ENCODE peak calls at places on chromosomes 16 and 17, in seven cellular contexts. C is stimulated activated CD4-positive, alpha-beta T cell treated with anti-CD3 and anti-CD28 coated beads, TNF-alpha, amount 100 ng/mL, for 1 hour; B is IMR-90; K is amygdala; A is GOT3; Y is NCI-H1092 treated with DMSO at 0.1 percent for 48 hours; O is activated CD4-positive, CD25-positive, alpha-beta regulatory T cell treated with anti-CD3 and anti-CD28 coated beads, Interleukin-2, amount 50 U/mL, for 16 hours. W is an unnamed sample.

GRCh38 chr17:17886747-17887146 is 50.0 kb upstream of the SREBF1 start:
- DNase-seq in C (no peak), B (no peak), K (no peak), A (no peak), Y (no peak), O (no peak), W (no peak)

GRCh38 chr16:58435779-58436178 is 43.5 kb downstream of the GINS3 start:
- DNase-seq in C (no peak), B (no peak), K (no peak), A (no peak), Y (no peak), O (no peak), W (no peak)

GRCh38 chr16:83926726-83927397 is 26.2 kb upstream of the OSGIN1 start:
- DNase-seq in C (peak), B (peak), K (peak), A (peak), Y (peak), O (no peak), W (peak)

GRCh38 chr17:3647769-3648540 is 11.4 kb downstream of the CTNS start:
- DNase-seq in C (peak), B (peak), K (peak), A (no peak), Y (peak), O (no peak), W (peak)

GRCh38 chr17:18185391-18185790 is 1.8 kb downstream of the ALKBH5 start:
- DNase-seq in C (no peak), B (peak), K (no peak), A (no peak), Y (no peak), O (no peak), W (peak)

GRCh38 chr17:17420561-17421269 is 56.1 kb upstream of the MED9 start:
- DNase-seq in C (no peak), B (peak), K (no peak), A (peak), Y (no peak), O (no peak), W (no peak)

GRCh38 chr16:49604602-49605001 is 231.0 kb downstream of the C16orf78 start:
- DNase-seq in C (no peak), B (no peak), K (no peak), A (no peak), Y (no peak), O (no peak), W (no peak)

GRCh38 chr17:14197582-14197981 is 39.1 kb downstream of the CDRT15 start:
- DNase-seq in C (peak), B (no peak), K (no peak), A (no peak), Y (no peak), O (no peak), W (no peak)

GRCh38 chr16:23448392-23448791 is 4.6 kb downstream of the COG7 start:
- DNase-seq in C (no peak), B (peak), K (no peak), A (no peak), Y (no peak), O (no peak), W (no peak)

GRCh38 chr16:19393226-19394074 is 24.2 kb upstream of the TMC5 start:
- DNase-seq in C (no peak), B (peak), K (no peak), A (no peak), Y (no peak), O (no peak), W (peak)

GRCh38 chr16:75193265-75193650 is 13.7 kb downstream of the CTRB2 start:
- DNase-seq in C (no peak), B (no peak), K (no peak), A (no peak), Y (no peak), O (no peak), W (no peak)

GRCh38 chr17:75778861-75779249 is 5.8 kb upstream of the UNK start:
- DNase-seq in C (no peak), B (peak), K (no peak), A (no peak), Y (peak), O (no peak), W (no peak)

GRCh38 chr16:89607937-89608740 is 5.3 kb upstream of the DPEP1 start:
- DNase-seq in C (no peak), B (no peak), K (no peak), A (no peak), Y (no peak), O (no peak), W (no peak)

GRCh38 chr17:80103061-80103481 is 1.7 kb downstream of the GAA start:
- DNase-seq in C (no peak), B (no peak), K (no peak), A (no peak), Y (no peak), O (no peak), W (no peak)

GRCh38 chr17:29151567-29151966 is 28.6 kb downstream of the MYO18A start:
- DNase-seq in C (no peak), B (peak), K (no peak), A (no peak), Y (no peak), O (no peak), W (peak)

GRCh38 chr16:85329059-85329812 is 217.0 kb upstream of the CIBAR2 start:
- DNase-seq in C (no peak), B (peak), K (no peak), A (no peak), Y (peak), O (no peak), W (peak)

W was measured in mesenchymal stem cell.